ENCODE peak calls at places on chromosomes 3 and 15, in ten cellular contexts. M is effector memory CD4-positive, alpha-beta T cell; O is left lung; Q is OCI-LY7; L is body of pancreas; Y is PC-3; F is NT2/D1; A is hepatocyte; D is A549; H is adipocyte. C is an unnamed sample.

GRCh38 chr3:157868168-157868567 is 238.1 kb downstream of the SHOX2 start:
- DNase-seq in Y (no peak), L (no peak), D (no peak), Q (no peak), H (peak; percentile 82), O (no peak), M (no peak), F (no peak), A (no peak), C (no peak)

GRCh38 chr15:61200626-61201025 is 28.5 kb downstream of the RORA start:
- DNase-seq in F (no peak), A (no peak), M (no peak), H (no peak), Y (no peak), O (no peak), L (no peak), D (no peak), Q (no peak), C (no peak)

GRCh38 chr3:83454353-83454752 is 1504.4 kb upstream of the CADM2 start:
- DNase-seq in O (no peak), H (no peak), D (no peak), F (no peak), A (no peak), L (no peak), Q (no peak), Y (no peak), M (no peak), C (no peak)

GRCh38 chr3:169879013-169879412 is 9.3 kb upstream of the LRRC31 start:
- DNase-seq in D (no peak), H (no peak), L (no peak), M (no peak), F (no peak), A (no peak), Y (no peak), Q (no peak), O (no peak), C (no peak)

GRCh38 chr3:43217633-43218032 is 68.7 kb upstream of the SNRK start:
- DNase-seq in O (no peak), M (no peak), F (no peak), L (no peak), A (no peak), Q (no peak), H (peak; percentile 83), Y (no peak), D (no peak), C (no peak)

GRCh38 chr3:48820626-48821324 is 26.9 kb downstream of the PRKAR2A start:
- DNase-seq in Y (peak; percentile 45), L (no peak), M (no peak), Q (no peak), O (no peak), F (no peak), H (peak; percentile 28), D (no peak), A (peak; percentile 9), C (no peak)

GRCh38 chr3:114624047-114624445 is 330.2 kb downstream of the TIGIT start:
- DNase-seq in F (no peak), D (peak; percentile 41), A (peak; percentile 46), Q (no peak), O (no peak), H (peak; percentile 63), Y (no peak), L (peak; percentile 16), M (no peak), C (peak; percentile 48)

GRCh38 chr3:127485396-127486170 is 105.0 kb downstream of the TPRA1 start:
- DNase-seq in A (no peak), Y (no peak), O (no peak), F (no peak), Q (no peak), H (no peak), M (no peak), L (no peak), D (no peak), C (no peak)

GRCh38 chr3:129619726-129620162 is 13.3 kb upstream of the PLXND1 start:
- DNase-seq in M (no peak), F (no peak), O (peak; percentile 61), L (no peak), Y (no peak), D (no peak), Q (no peak), A (no peak), H (no peak), C (peak; percentile 22)

GRCh38 chr3:129617381-129618185 is 11.1 kb upstream of the PLXND1 start:
- DNase-seq in Q (no peak), H (no peak), D (no peak), L (no peak), O (peak; percentile 41), Y (no peak), F (no peak), M (no peak), A (no peak), C (no peak)

GRCh38 chr3:129616713-129617112 is 10.2 kb upstream of the PLXND1 start:
- DNase-seq in A (no peak), O (peak; percentile 26), D (no peak), L (no peak), H (peak; percentile 33), M (no peak), Q (no peak), Y (no peak), F (no peak), C (peak; percentile 47)

GRCh38 chr3:129618901-129619671 is 12.6 kb upstream of the PLXND1 start:
- DNase-seq in A (no peak), H (no peak), L (no peak), Y (no peak), O (peak; percentile 82), F (no peak), M (no peak), D (no peak), Q (no peak), C (peak; percentile 33)

GRCh38 chr3:129618186-129618820 is 11.8 kb upstream of the PLXND1 start:
- DNase-seq in F (no peak), A (no peak), H (no peak), O (peak; percentile 54), Q (no peak), M (no peak), D (no peak), Y (no peak), L (no peak), C (peak; percentile 44)
- H3K4me3 ChIP-seq in F (no peak overlapping the region), A (no peak overlapping the region), H (no peak overlapping the region), O (no peak overlapping the region), Q (no peak overlapping the region), M (no peak overlapping the region), D (no peak overlapping the region), Y (no peak overlapping the region), L (no peak overlapping the region), C (peak overlapping the region; percentile 5)

DNA sequence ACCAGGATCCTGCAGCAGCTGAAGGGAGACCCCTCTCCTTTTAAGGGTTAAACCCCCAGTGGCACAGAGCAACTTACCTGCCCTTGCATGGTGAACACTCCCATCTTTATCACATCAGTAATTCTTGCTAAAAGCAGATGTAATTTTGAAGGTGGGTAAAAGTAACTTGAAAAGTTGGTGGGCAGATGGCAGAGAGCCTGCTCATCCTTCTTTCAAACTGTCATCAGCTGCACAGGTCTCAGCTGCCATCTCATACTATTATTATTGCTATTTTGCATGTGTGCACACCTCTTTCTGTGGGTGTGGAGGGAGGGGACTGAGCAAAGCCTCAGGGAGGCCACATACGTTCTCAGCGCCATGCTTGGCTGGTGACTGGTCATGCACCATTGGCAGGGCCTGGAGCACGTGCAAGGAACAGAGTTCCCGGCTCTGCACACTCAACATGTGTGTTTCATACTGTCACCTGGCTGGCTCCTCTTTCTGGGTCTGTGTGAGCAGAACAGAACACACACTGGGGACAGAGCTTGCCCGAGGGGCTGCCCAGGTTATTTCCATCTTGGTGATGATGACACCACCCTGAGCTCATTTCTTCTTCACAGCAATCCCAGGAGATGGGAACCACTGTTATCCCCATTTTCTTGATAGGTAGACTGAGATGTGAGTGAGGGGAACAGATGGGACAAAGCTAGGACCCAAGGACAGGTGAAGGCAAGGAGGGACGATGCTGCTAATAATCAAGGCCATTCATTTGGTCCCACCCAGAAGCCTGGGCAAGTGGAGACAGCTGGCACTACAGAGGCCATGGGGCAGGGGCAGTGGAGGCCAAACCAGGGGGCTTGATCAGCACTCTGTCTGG is 95.8 kb upstream of the KLF13 start:
- DNase-seq in Y (no peak), D (no peak), M (no peak), Q (peak; percentile 100), L (no peak), A (no peak), H (no peak), O (peak; percentile 3), F (no peak), C (no peak)
- H3K4me1 ChIP-seq in Y (no peaks in the 10 kb centered on the region), D (peaks cover 13% of the 10 kb centered on the region), M (no peaks in the 10 kb centered on the region), Q (peaks cover 94% of the 10 kb centered on the region), L (peaks cover 11% of the 10 kb centered on the region), A (peaks cover under 1% of the 10 kb centered on the region), H (peaks cover 5% of the 10 kb centered on the region), O (peaks cover 2% of the 10 kb centered on the region), F (no peaks in the 10 kb centered on the region), C (peaks cover 14% of the 10 kb centered on the region)

DNA sequence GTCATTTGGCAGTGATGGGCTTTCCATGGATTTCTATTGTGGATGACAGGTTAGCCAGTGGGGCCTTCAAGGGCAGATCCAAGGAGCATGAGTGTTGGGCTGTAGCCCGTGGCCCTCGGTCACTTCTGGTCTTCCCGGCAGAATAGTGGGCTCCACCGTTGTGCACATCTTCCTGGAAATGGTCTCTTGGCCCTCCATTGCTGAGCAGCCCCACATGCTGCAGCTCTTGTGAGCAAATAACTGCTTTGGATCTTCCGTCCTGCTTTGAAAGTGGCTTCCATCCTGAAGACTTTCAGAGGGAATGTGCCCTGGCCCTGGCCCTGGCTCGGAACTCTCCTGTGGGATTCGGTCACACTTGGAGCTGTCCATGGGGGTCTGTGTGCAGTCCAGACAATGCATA is 102.8 kb downstream of the SNRPN start:
- DNase-seq in O (no peak), H (no peak), A (no peak), D (no peak), L (no peak), F (no peak), Q (no peak), Y (no peak), M (no peak), C (no peak)
- H3K9me3 ChIP-seq in O (peaks cover 100% of the 10 kb centered on the region), H (peaks cover 100% of the 10 kb centered on the region), A (peaks cover 57% of the 10 kb centered on the region), D (peaks cover 67% of the 10 kb centered on the region), L (no peaks in the 10 kb centered on the region), F (peaks cover 100% of the 10 kb centered on the region), Q (no peaks in the 10 kb centered on the region), Y (peaks cover 76% of the 10 kb centered on the region), M (peaks cover 93% of the 10 kb centered on the region), C (peaks cover 100% of the 10 kb centered on the region)

GRCh38 chr3:69216981-69217380 is 94.6 kb upstream of the LMOD3 start:
- DNase-seq in F (no peak), Y (peak; percentile 37), O (no peak), L (no peak), Q (no peak), A (no peak), M (no peak), H (no peak), D (no peak), C (no peak)

GRCh38 chr3:69214241-69214640 is 91.8 kb upstream of the LMOD3 start:
- DNase-seq in L (no peak), H (no peak), D (peak; percentile 17), Q (no peak), Y (peak; percentile 19), A (no peak), O (no peak), M (no peak), F (no peak), C (no peak)

GRCh38 chr3:69212411-69213160 is 90.2 kb upstream of the LMOD3 start:
- DNase-seq in F (no peak), Q (no peak), M (no peak), Y (peak; percentile 77), D (peak; percentile 89), H (peak; percentile 52), A (peak; percentile 47), L (no peak), O (no peak), C (no peak)

GRCh38 chr3:69219101-69219708 is 96.8 kb upstream of the LMOD3 start:
- DNase-seq in H (no peak), F (no peak), A (no peak), D (no peak), L (no peak), Y (no peak), O (no peak), M (no peak), Q (no peak), C (no peak)

GRCh38 chr3:69218079-69218478 is 95.7 kb upstream of the LMOD3 start:
- DNase-seq in Q (no peak), M (no peak), Y (no peak), A (no peak), F (no peak), O (no peak), H (no peak), D (no peak), L (no peak), C (no peak)
- H3K4me3 ChIP-seq in Q (no peak overlapping the region), M (no peak overlapping the region), Y (no peak overlapping the region), A (no peak overlapping the region), F (no peak overlapping the region), O (no peak overlapping the region), H (no peak overlapping the region), D (no peak overlapping the region), L (no peak overlapping the region), C (no peak overlapping the region)